ENCODE peak calls at places on chromosomes 5 and 9, in four cellular contexts. L, A, J and B are unnamed samples.

GRCh38 chr5:141940695-141941271 is 17.1 kb downstream of the DELE1 start:
- DNase-seq in L (no peak), A (no peak), J (no peak), B (no peak)

GRCh38 chr5:95530441-95530840 is 24.3 kb downstream of the SKIC3 start:
- DNase-seq in L (no peak), A (no peak), J (no peak), B (no peak)

GRCh38 chr9:32069969-32070368 is 314.5 kb upstream of the ACO1 start:
- DNase-seq in L (no peak), A (no peak), J (no peak), B (no peak)

GRCh38 chr5:171521219-171521633 is 101.8 kb downstream of the FGF18 start:
- DNase-seq in L (no peak), A (no peak), J (no peak), B (no peak)

GRCh38 chr5:1673042-1673674 is 126.5 kb downstream of the MRPL36 start:
- DNase-seq in L (no peak), A (peak; percentile 43), J (no peak), B (no peak)

GRCh38 chr9:33287087-33287490 is 3.2 kb upstream of the NFX1 start:
- DNase-seq in L (peak; percentile 53), A (peak; percentile 55), J (peak; percentile 58), B (no peak)

GRCh38 chr5:89698028-89698427 is 711.5 kb downstream of the CETN3 start:
- DNase-seq in L (no peak), A (no peak), J (no peak), B (no peak)

GRCh38 chr5:165607026-165607425 is 2101.6 kb downstream of the MAT2B start:
- DNase-seq in L (no peak), A (no peak), J (no peak), B (no peak)

GRCh38 chr5:84382363-84383295 is 2.1 kb downstream of the EDIL3 start:
- DNase-seq in L (peak; percentile 68), A (no peak), J (peak; percentile 13), B (no peak)

GRCh38 chr9:89236955-89237573 is 58.4 kb upstream of the SHC3 start:
- DNase-seq in L (no peak), A (no peak), J (no peak), B (no peak)

GRCh38 chr9:23812673-23813072 is 13.4 kb downstream of the ELAVL2 start:
- DNase-seq in L (no peak), A (no peak), J (no peak), B (no peak)

GRCh38 chr5:94498199-94498598 is 120.2 kb downstream of the KIAA0825 start:
- DNase-seq in L (no peak), A (no peak), J (no peak), B (no peak)

GRCh38 chr5:79436224-79436623 is 77.7 kb downstream of the HOMER1 start:
- DNase-seq in L (no peak), A (no peak), J (no peak), B (no peak)

GRCh38 chr9:124220551-124221451 is 36.9 kb upstream of the NEK6 start:
- DNase-seq in L (peak; percentile 60), A (peak; percentile 82), J (peak; percentile 75), B (no peak)

GRCh38 chr5:107705390-107706014 is 34.8 kb upstream of the EFNA5 start:
- DNase-seq in L (no peak), A (no peak), J (no peak), B (no peak)

GRCh38 chr9:21715408-21715807 is 87.0 kb upstream of the MTAP start:
- DNase-seq in L (no peak), A (no peak), J (no peak), B (no peak)

GRCh38 chr5:68027519-68027918 is 188.0 kb upstream of the PIK3R1 start:
- DNase-seq in L (no peak), A (no peak), J (no peak), B (no peak)

GRCh38 chr5:54249210-54250028 is 61.0 kb downstream of the ARL15 start:
- DNase-seq in L (peak; percentile 14), A (peak; percentile 38), J (peak; percentile 30), B (no peak)

GRCh38 chr5:16418471-16418922 is 47.1 kb downstream of the ZNF622 start:
- DNase-seq in L (no peak), A (no peak), J (peak; percentile 53), B (no peak)

GRCh38 chr9:133121200-133122166 is at the start of gene RALGDS:
- DNase-seq in L (peak; percentile 95), A (peak; percentile 93), J (peak; percentile 92), B (peak; percentile 94)

GRCh38 chr5:180105827-180106312 is 34.3 kb upstream of the RNF130 start:
- DNase-seq in L (no peak), A (no peak), J (no peak), B (no peak)

GRCh38 chr9:11269036-11269435 is 656.2 kb upstream of the PTPRD start:
- DNase-seq in L (no peak), A (no peak), J (no peak), B (no peak)

GRCh38 chr5:167578977-167579700 is 712.3 kb upstream of the WWC1 start:
- DNase-seq in L (no peak), A (no peak), J (no peak), B (no peak)

GRCh38 chr5:78518365-78519197 is 130.0 kb downstream of the LHFPL2 start:
- DNase-seq in L (peak; percentile 71), A (peak; percentile 46), J (peak; percentile 60), B (no peak)

GRCh38 chr5:139150359-139150999 is 47.7 kb downstream of the SIL1 start:
- DNase-seq in L (no peak), A (no peak), J (no peak), B (no peak)

DNA sequence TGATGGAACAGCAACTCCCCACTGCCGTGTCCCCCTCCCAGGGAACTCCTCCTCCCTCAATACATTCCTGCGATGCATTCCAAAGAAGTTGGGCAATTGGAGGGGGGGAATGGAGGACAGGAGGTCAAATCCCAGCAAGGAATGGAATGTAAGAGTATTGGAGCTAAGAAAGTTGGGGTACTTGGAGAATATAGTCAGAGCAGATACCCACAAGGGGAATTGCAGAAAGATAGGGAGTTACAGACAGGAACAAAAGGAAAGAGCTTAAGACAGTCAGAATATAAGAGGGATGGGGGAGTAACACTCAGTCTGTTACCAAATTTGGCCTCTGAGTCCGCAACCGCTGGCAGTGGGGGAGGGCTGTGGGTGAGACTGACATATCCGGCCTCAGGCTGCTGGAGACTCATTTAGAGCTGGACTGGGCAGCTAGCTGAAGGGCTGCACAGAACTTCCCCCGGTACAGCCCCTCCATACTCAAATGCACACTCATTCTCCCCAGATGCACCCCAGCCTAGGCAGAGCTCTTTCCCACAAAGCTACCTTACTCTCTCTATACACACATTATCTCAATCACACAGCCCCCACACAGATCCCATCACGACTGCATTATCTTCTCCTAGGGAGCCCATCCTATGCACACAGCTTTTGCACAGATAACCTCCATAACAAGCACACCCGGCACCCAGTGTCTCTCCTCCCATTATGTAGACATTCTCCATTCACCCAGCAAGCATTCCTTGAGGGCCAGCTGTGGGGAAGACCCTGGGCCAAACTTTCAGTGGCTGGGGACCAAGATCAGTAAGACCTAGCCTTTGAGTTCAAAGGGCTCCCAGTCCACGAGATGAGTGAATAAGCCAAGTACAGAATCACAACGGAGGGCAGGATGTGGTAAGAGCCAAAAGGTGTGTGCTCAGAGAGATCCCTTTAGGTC is 3.7 kb downstream of the TLN1 start:
- DNase-seq in L (peak; percentile 78), A (peak; percentile 49), J (peak; percentile 39), B (no peak)
- TF ChIP-seq POLR2A in L (peak; percentile 71), A (peak; percentile 44), J (peak; percentile 49), B (peak; percentile 93)

GRCh38 chr5:154817815-154818214 is 32.6 kb downstream of the FAXDC2 start:
- DNase-seq in L (no peak), A (no peak), J (no peak), B (no peak)

GRCh38 chr5:154820383-154820782 is 30.0 kb downstream of the FAXDC2 start:
- DNase-seq in L (no peak), A (no peak), J (no peak), B (no peak)

GRCh38 chr5:154819546-154819945 is 30.9 kb downstream of the FAXDC2 start:
- DNase-seq in L (no peak), A (no peak), J (no peak), B (no peak)

GRCh38 chr5:154816891-154817492 is 33.4 kb downstream of the FAXDC2 start:
- DNase-seq in L (no peak), A (no peak), J (no peak), B (no peak)

DNA sequence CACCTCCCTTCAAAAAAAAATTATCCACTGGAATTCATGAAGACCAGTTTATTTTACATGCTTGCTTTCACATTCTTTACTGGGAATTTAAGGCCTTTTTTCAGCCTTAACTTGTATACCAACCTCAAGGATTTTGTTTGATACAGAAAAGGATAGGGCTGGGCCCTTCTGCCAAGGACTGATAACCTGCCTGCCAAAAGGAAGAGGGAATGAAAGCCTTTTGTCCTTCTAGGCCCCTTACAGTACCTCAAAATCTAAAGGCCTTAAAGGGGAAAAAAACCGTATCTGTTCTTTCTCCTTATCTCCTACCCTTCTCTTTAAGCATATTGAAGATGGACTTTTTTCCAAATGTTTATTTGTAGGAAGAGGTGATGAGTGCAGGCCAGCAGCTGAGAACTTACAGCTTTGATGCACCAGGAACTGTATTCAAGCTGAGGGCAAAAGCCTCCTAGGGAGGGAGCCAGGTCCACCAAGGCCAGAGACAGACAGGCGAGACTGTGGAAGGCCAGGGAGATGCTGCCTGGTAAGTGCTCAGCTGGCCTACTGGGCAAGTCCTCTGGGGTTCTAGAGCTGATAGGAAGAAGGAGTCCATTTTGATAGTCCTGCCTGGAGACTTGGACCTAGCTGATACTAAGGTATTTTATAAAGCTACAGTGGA is 31.8 kb downstream of the FAXDC2 start:
- DNase-seq in L (no peak), A (no peak), J (no peak), B (no peak)
- TF ChIP-seq POLR2A in L (no peak), A (no peak), J (no peak), B (no peak)

GRCh38 chr5:97549496-97549895 is 366.4 kb upstream of the RIOK2 start:
- DNase-seq in L (no peak), A (no peak), J (no peak), B (no peak)
- TF ChIP-seq POLR2A in L (no peak), A (no peak), J (no peak), B (no peak)

GRCh38 chr5:168810641-168811040 is 231.5 kb upstream of the PANK3 start:
- DNase-seq in L (no peak), A (no peak), J (no peak), B (no peak)

GRCh38 chr5:168808217-168808616 is 229.0 kb upstream of the PANK3 start:
- DNase-seq in L (no peak), A (no peak), J (no peak), B (no peak)

GRCh38 chr5:168818586-168818985 is 239.4 kb upstream of the PANK3 start:
- DNase-seq in L (no peak), A (no peak), J (no peak), B (no peak)

GRCh38 chr5:168809218-168809617 is 230.1 kb upstream of the PANK3 start:
- DNase-seq in L (no peak), A (no peak), J (no peak), B (no peak)

DNA sequence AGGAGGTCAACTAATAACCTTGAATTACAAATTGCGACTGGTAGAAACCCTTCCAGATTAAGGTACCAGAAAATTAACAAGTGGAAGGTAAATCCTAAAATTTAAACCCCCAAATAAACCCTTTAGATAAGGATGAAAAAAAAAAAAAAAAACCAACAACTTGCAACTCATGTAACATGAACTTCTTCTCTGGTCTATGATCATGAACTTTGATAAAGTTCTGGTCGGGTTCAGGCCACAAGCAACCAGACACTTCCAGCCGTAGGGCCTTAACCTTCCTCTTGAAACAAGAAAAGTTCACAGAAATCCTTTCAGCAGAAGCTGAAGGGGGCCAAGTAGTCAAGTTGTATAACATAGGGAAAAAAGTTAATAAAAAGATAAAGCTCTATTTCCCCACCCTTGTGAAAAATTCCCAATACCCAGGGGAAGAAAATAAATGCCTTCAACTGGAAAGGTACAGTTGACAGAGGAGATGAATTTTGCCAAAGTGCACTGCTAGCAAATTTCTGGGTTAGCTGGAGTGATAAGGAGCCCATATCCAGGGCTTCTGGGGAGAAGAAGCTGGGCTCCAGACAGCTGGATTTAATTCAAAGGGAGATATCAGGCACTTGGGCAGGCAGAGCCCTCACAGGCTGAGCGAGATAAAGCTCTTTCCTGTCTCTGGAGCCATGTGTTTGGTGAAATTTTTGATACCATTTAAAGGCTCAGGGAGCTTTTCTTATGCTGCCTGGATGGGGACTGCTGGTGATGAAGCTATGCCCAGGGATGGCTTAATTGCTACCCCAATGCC is 234.2 kb upstream of the PANK3 start:
- DNase-seq in L (no peak), A (no peak), J (no peak), B (no peak)
- TF ChIP-seq POLR2A in L (no peak), A (no peak), J (no peak), B (no peak)